ENCODE peak calls at places on chromosomes 3 and 15, in six cellular contexts. One of them, this sample, is unnamed.

GRCh38 chr3:20054549-20054987 is 14.3 kb downstream of the KAT2B start:
- DNase-seq in amniotic epithelial cell: peak; percentile 99
- DNase-seq in fibroblast of lung: peak; percentile 83
- DNase-seq in uterus: no peak
- DNase-seq in choroid plexus epithelial cell: peak; percentile 74
- DNase-seq in kidney tubule cell: peak; percentile 100
- DNase-seq in this sample: peak; percentile 88

GRCh38 chr3:43641306-43642114 is 19.7 kb upstream of the ANO10 start:
- DNase-seq in amniotic epithelial cell: no peak
- DNase-seq in fibroblast of lung: peak; percentile 56
- DNase-seq in uterus: no peak
- DNase-seq in choroid plexus epithelial cell: peak; percentile 51
- DNase-seq in kidney tubule cell: no peak
- DNase-seq in this sample: no peak

GRCh38 chr3:17632401-17633100 is 109.9 kb downstream of the TBC1D5 start:
- DNase-seq in amniotic epithelial cell: peak; percentile 82
- DNase-seq in fibroblast of lung: peak; percentile 85
- DNase-seq in uterus: no peak
- DNase-seq in choroid plexus epithelial cell: peak; percentile 85
- DNase-seq in kidney tubule cell: peak; percentile 59
- DNase-seq in this sample: peak; percentile 70

GRCh38 chr15:52790941-52791751 is 1.0 kb upstream of the ONECUT1 start:
- DNase-seq in amniotic epithelial cell: peak; percentile 46
- DNase-seq in fibroblast of lung: peak; percentile 17
- DNase-seq in uterus: no peak
- DNase-seq in choroid plexus epithelial cell: no peak
- DNase-seq in kidney tubule cell: peak; percentile 14
- DNase-seq in this sample: no peak

GRCh38 chr15:35630570-35630969 is 84.6 kb upstream of the DPH6 start:
- DNase-seq in amniotic epithelial cell: peak; percentile 81
- DNase-seq in fibroblast of lung: peak; percentile 23
- DNase-seq in uterus: no peak
- DNase-seq in choroid plexus epithelial cell: peak; percentile 80
- DNase-seq in kidney tubule cell: peak; percentile 47
- DNase-seq in this sample: peak; percentile 55

GRCh38 chr15:52438047-52438446 is 90.6 kb downstream of the MYO5A start:
- DNase-seq in amniotic epithelial cell: no peak
- DNase-seq in fibroblast of lung: no peak
- DNase-seq in uterus: no peak
- DNase-seq in choroid plexus epithelial cell: no peak
- DNase-seq in kidney tubule cell: no peak
- DNase-seq in this sample: peak; percentile 72

GRCh38 chr15:98658831-98659699 is 10.7 kb downstream of the IGF1R start:
- DNase-seq in amniotic epithelial cell: peak; percentile 56
- DNase-seq in fibroblast of lung: no peak
- DNase-seq in uterus: peak; percentile 37
- DNase-seq in choroid plexus epithelial cell: peak; percentile 64
- DNase-seq in kidney tubule cell: peak; percentile 70
- DNase-seq in this sample: peak; percentile 65

GRCh38 chr15:62873203-62873602 is 169.3 kb upstream of the TPM1 start:
- DNase-seq in amniotic epithelial cell: peak; percentile 77
- DNase-seq in fibroblast of lung: peak; percentile 57
- DNase-seq in uterus: no peak
- DNase-seq in choroid plexus epithelial cell: no peak
- DNase-seq in kidney tubule cell: no peak
- DNase-seq in this sample: no peak

GRCh38 chr15:68220489-68220888 is 9.0 kb downstream of the CLN6 start:
- DNase-seq in amniotic epithelial cell: no peak
- DNase-seq in fibroblast of lung: no peak
- DNase-seq in uterus: no peak
- DNase-seq in choroid plexus epithelial cell: no peak
- DNase-seq in kidney tubule cell: no peak
- DNase-seq in this sample: no peak

GRCh38 chr15:35168464-35168863 is 83.4 kb upstream of the NANOGP8 start:
- DNase-seq in amniotic epithelial cell: peak; percentile 59
- DNase-seq in fibroblast of lung: peak; percentile 83
- DNase-seq in uterus: no peak
- DNase-seq in choroid plexus epithelial cell: peak; percentile 70
- DNase-seq in kidney tubule cell: peak; percentile 15
- DNase-seq in this sample: peak; percentile 57

GRCh38 chr3:125166581-125166980 is 46.0 kb downstream of the SLC12A8 start:
- DNase-seq in amniotic epithelial cell: peak; percentile 25
- DNase-seq in fibroblast of lung: no peak
- DNase-seq in uterus: no peak
- DNase-seq in choroid plexus epithelial cell: no peak
- DNase-seq in kidney tubule cell: no peak
- DNase-seq in this sample: peak; percentile 56

GRCh38 chr3:51146781-51147180 is 238.3 kb upstream of the MANF start:
- DNase-seq in amniotic epithelial cell: no peak
- DNase-seq in fibroblast of lung: no peak
- DNase-seq in uterus: no peak
- DNase-seq in choroid plexus epithelial cell: no peak
- DNase-seq in kidney tubule cell: no peak
- DNase-seq in this sample: no peak

GRCh38 chr3:50320853-50321145 is 1.7 kb downstream of the HYAL2 start:
- DNase-seq in amniotic epithelial cell: no peak
- DNase-seq in fibroblast of lung: no peak
- DNase-seq in uterus: no peak
- DNase-seq in choroid plexus epithelial cell: peak; percentile 62
- DNase-seq in kidney tubule cell: no peak
- DNase-seq in this sample: no peak

GRCh38 chr15:73760330-73760729 is 7.2 kb upstream of the INSYN1 start:
- DNase-seq in amniotic epithelial cell: peak; percentile 8
- DNase-seq in fibroblast of lung: no peak
- DNase-seq in uterus: no peak
- DNase-seq in choroid plexus epithelial cell: no peak
- DNase-seq in kidney tubule cell: no peak
- DNase-seq in this sample: no peak

GRCh38 chr15:60421544-60421943 is 23.8 kb upstream of the ANXA2 start:
- DNase-seq in amniotic epithelial cell: peak; percentile 73
- DNase-seq in fibroblast of lung: peak; percentile 83
- DNase-seq in uterus: no peak
- DNase-seq in choroid plexus epithelial cell: peak; percentile 86
- DNase-seq in kidney tubule cell: peak; percentile 62
- DNase-seq in this sample: peak; percentile 86

GRCh38 chr15:37792351-37792750 is 142.1 kb upstream of the TMCO5A start:
- DNase-seq in amniotic epithelial cell: no peak
- DNase-seq in fibroblast of lung: peak; percentile 80
- DNase-seq in uterus: no peak
- DNase-seq in choroid plexus epithelial cell: peak; percentile 57
- DNase-seq in kidney tubule cell: peak; percentile 9
- DNase-seq in this sample: no peak

GRCh38 chr15:85379403-85380131 is 836 bp upstream of the AKAP13 start:
- DNase-seq in amniotic epithelial cell: no peak
- DNase-seq in fibroblast of lung: no peak
- DNase-seq in uterus: no peak
- DNase-seq in choroid plexus epithelial cell: peak; percentile 43
- DNase-seq in kidney tubule cell: peak; percentile 48
- DNase-seq in this sample: no peak

GRCh38 chr15:84595660-84596059 is 5.1 kb upstream of the ZSCAN2 start:
- DNase-seq in amniotic epithelial cell: no peak
- DNase-seq in fibroblast of lung: no peak
- DNase-seq in uterus: no peak
- DNase-seq in choroid plexus epithelial cell: no peak
- DNase-seq in kidney tubule cell: no peak
- DNase-seq in this sample: no peak

GRCh38 chr3:169052465-169053302 is 610.8 kb downstream of the MECOM start:
- DNase-seq in amniotic epithelial cell: no peak
- DNase-seq in fibroblast of lung: peak; percentile 20
- DNase-seq in uterus: no peak
- DNase-seq in choroid plexus epithelial cell: no peak
- DNase-seq in kidney tubule cell: peak; percentile 23
- DNase-seq in this sample: no peak

GRCh38 chr3:50586763-50587070 is 17.4 kb downstream of the HEMK1 start:
- DNase-seq in amniotic epithelial cell: no peak
- DNase-seq in fibroblast of lung: no peak
- DNase-seq in uterus: no peak
- DNase-seq in choroid plexus epithelial cell: no peak
- DNase-seq in kidney tubule cell: no peak
- DNase-seq in this sample: no peak

GRCh38 chr3:165613019-165613418 is 224.2 kb downstream of the BCHE start:
- DNase-seq in amniotic epithelial cell: peak; percentile 16
- DNase-seq in fibroblast of lung: no peak
- DNase-seq in uterus: no peak
- DNase-seq in choroid plexus epithelial cell: no peak
- DNase-seq in kidney tubule cell: no peak
- DNase-seq in this sample: no peak

GRCh38 chr15:77027111-77027696 is 32.3 kb downstream of the PSTPIP1 start:
- DNase-seq in amniotic epithelial cell: no peak
- DNase-seq in fibroblast of lung: no peak
- DNase-seq in uterus: no peak
- DNase-seq in choroid plexus epithelial cell: no peak
- DNase-seq in kidney tubule cell: no peak
- DNase-seq in this sample: no peak

GRCh38 chr15:33021806-33022389 is 172.6 kb downstream of the FMN1 start:
- DNase-seq in amniotic epithelial cell: peak; percentile 42
- DNase-seq in fibroblast of lung: peak; percentile 52
- DNase-seq in uterus: no peak
- DNase-seq in choroid plexus epithelial cell: peak; percentile 86
- DNase-seq in kidney tubule cell: peak; percentile 60
- DNase-seq in this sample: peak; percentile 73

GRCh38 chr15:99704444-99704838 is 28.8 kb downstream of the LYSMD4 start:
- DNase-seq in amniotic epithelial cell: peak; percentile 88
- DNase-seq in fibroblast of lung: peak; percentile 80
- DNase-seq in uterus: no peak
- DNase-seq in choroid plexus epithelial cell: peak; percentile 97
- DNase-seq in kidney tubule cell: peak; percentile 89
- DNase-seq in this sample: peak; percentile 95

GRCh38 chr3:66803706-66804496 is 194.2 kb upstream of the KBTBD8 start:
- DNase-seq in amniotic epithelial cell: no peak
- DNase-seq in fibroblast of lung: no peak
- DNase-seq in uterus: no peak
- DNase-seq in choroid plexus epithelial cell: no peak
- DNase-seq in kidney tubule cell: no peak
- DNase-seq in this sample: no peak

GRCh38 chr3:120160050-120160449 is 65.8 kb upstream of the GSK3B start:
- DNase-seq in amniotic epithelial cell: peak; percentile 98
- DNase-seq in fibroblast of lung: peak; percentile 96
- DNase-seq in uterus: no peak
- DNase-seq in choroid plexus epithelial cell: peak; percentile 98
- DNase-seq in kidney tubule cell: peak; percentile 87
- DNase-seq in this sample: peak; percentile 99

GRCh38 chr3:113405180-113405579 is 36.1 kb downstream of the CFAP44 start:
- DNase-seq in amniotic epithelial cell: peak; percentile 71
- DNase-seq in fibroblast of lung: peak; percentile 67
- DNase-seq in uterus: no peak
- DNase-seq in choroid plexus epithelial cell: peak; percentile 35
- DNase-seq in kidney tubule cell: peak; percentile 46
- DNase-seq in this sample: peak; percentile 81

GRCh38 chr3:185822221-185822956 is 2.5 kb downstream of the IGF2BP2 start:
- DNase-seq in amniotic epithelial cell: peak; percentile 74
- DNase-seq in fibroblast of lung: peak; percentile 76
- DNase-seq in uterus: no peak
- DNase-seq in choroid plexus epithelial cell: peak; percentile 73
- DNase-seq in kidney tubule cell: peak; percentile 71
- DNase-seq in this sample: peak; percentile 76

GRCh38 chr15:101489633-101490407 is at the start of gene PCSK6:
- DNase-seq in amniotic epithelial cell: no peak
- DNase-seq in fibroblast of lung: peak; percentile 10
- DNase-seq in uterus: no peak
- DNase-seq in choroid plexus epithelial cell: no peak
- DNase-seq in kidney tubule cell: peak; percentile 22
- DNase-seq in this sample: no peak

GRCh38 chr3:79490165-79491028 is 277.4 kb downstream of the ROBO1 start:
- DNase-seq in amniotic epithelial cell: no peak
- DNase-seq in fibroblast of lung: peak; percentile 95
- DNase-seq in uterus: peak; percentile 37
- DNase-seq in choroid plexus epithelial cell: peak; percentile 97
- DNase-seq in kidney tubule cell: peak; percentile 36
- DNase-seq in this sample: peak; percentile 87

GRCh38 chr3:149288655-149289054 is 44.8 kb downstream of the TM4SF18 start:
- DNase-seq in amniotic epithelial cell: no peak
- DNase-seq in fibroblast of lung: no peak
- DNase-seq in uterus: no peak
- DNase-seq in choroid plexus epithelial cell: no peak
- DNase-seq in kidney tubule cell: no peak
- DNase-seq in this sample: no peak

GRCh38 chr15:92907880-92908279 is 7.8 kb downstream of the CHD2 start:
- DNase-seq in amniotic epithelial cell: peak; percentile 89
- DNase-seq in fibroblast of lung: peak; percentile 94
- DNase-seq in uterus: peak; percentile 46
- DNase-seq in choroid plexus epithelial cell: peak; percentile 85
- DNase-seq in kidney tubule cell: peak; percentile 95
- DNase-seq in this sample: peak; percentile 84

GRCh38 chr15:71752604-71753289 is 57.6 kb upstream of the NR2E3 start:
- DNase-seq in amniotic epithelial cell: peak; percentile 99
- DNase-seq in fibroblast of lung: peak; percentile 98
- DNase-seq in uterus: no peak
- DNase-seq in choroid plexus epithelial cell: peak; percentile 98
- DNase-seq in kidney tubule cell: peak; percentile 97
- DNase-seq in this sample: peak; percentile 95

This sample was measured in fibroblast of pulmonary artery.